ENCODE peak calls at places on chromosomes 3 and 15, in five cellular contexts. One of them, this sample, is unnamed.

GRCh38 chr3:135792174-135792573 is 173.4 kb upstream of the PPP2R3A start:
- DNase-seq in HCT116: no peak
- DNase-seq in posterior vena cava: no peak
- DNase-seq in Calu3: no peak
- DNase-seq in A172: no peak
- DNase-seq in this sample: no peak

GRCh38 chr15:89329329-89330084 is 5.1 kb downstream of the POLG start:
- DNase-seq in A172: no peak
- DNase-seq in posterior vena cava: peak; percentile 41
- DNase-seq in Calu3: no peak
- DNase-seq in HCT116: no peak
- DNase-seq in this sample: no peak

GRCh38 chr3:8882171-8882593 is 81.1 kb downstream of the RAD18 start:
- DNase-seq in posterior vena cava: no peak
- DNase-seq in A172: no peak
- DNase-seq in HCT116: no peak
- DNase-seq in Calu3: no peak
- DNase-seq in this sample: no peak

GRCh38 chr15:69037977-69038376 is 23.5 kb downstream of the NOX5 start:
- DNase-seq in A172: no peak
- DNase-seq in Calu3: no peak
- DNase-seq in posterior vena cava: no peak
- DNase-seq in HCT116: no peak
- DNase-seq in this sample: no peak

GRCh38 chr15:47718474-47719440 is 1.5 kb downstream of the SEMA6D start:
- DNase-seq in Calu3: no peak
- DNase-seq in posterior vena cava: peak; percentile 80
- DNase-seq in A172: no peak
- DNase-seq in HCT116: no peak
- DNase-seq in this sample: no peak

GRCh38 chr3:130857336-130858026 is 36.4 kb upstream of the ATP2C1 start:
- DNase-seq in HCT116: no peak
- DNase-seq in posterior vena cava: no peak
- DNase-seq in A172: no peak
- DNase-seq in Calu3: peak; percentile 67
- DNase-seq in this sample: no peak

GRCh38 chr15:79290642-79291275 is 8.2 kb downstream of the ANKRD34C start:
- DNase-seq in A172: peak; percentile 27
- DNase-seq in Calu3: no peak
- DNase-seq in HCT116: no peak
- DNase-seq in posterior vena cava: no peak
- DNase-seq in this sample: no peak

GRCh38 chr15:38299216-38299615 is 46.6 kb downstream of the SPRED1 start:
- DNase-seq in HCT116: no peak
- DNase-seq in Calu3: no peak
- DNase-seq in posterior vena cava: no peak
- DNase-seq in A172: peak; percentile 35
- DNase-seq in this sample: no peak

GRCh38 chr3:67655364-67656121 is 1.1 kb upstream of the SUCLG2 start:
- DNase-seq in HCT116: no peak
- DNase-seq in posterior vena cava: no peak
- DNase-seq in Calu3: no peak
- DNase-seq in A172: no peak
- DNase-seq in this sample: no peak